ENCODE peak calls at places on chromosomes 12 and 14, in four cellular contexts. One of them, this sample, is unnamed.
A peak's percentile ranks its signal among the peaks of the same experiment; 100 is the strongest.

GRCh38 chr12:110689002-110689600 is at the start of gene HVCN1:
- DNase-seq in neural progenitor cell: peak; percentile 82
- DNase-seq in adrenal gland: peak; percentile 49
- DNase-seq in esophagus muscularis mucosa: no peak
- DNase-seq in this sample: peak; percentile 43

GRCh38 chr12:18998343-18999270 is 130.9 kb upstream of the PLEKHA5 start:
- DNase-seq in neural progenitor cell: no peak
- DNase-seq in adrenal gland: no peak
- DNase-seq in esophagus muscularis mucosa: no peak
- DNase-seq in this sample: peak; percentile 67

GRCh38 chr12:83005534-83006197 is 319.0 kb downstream of the TMTC2 start:
- DNase-seq in neural progenitor cell: no peak
- DNase-seq in adrenal gland: no peak
- DNase-seq in esophagus muscularis mucosa: no peak
- DNase-seq in this sample: no peak

GRCh38 chr14:55580401-55581010 is 499 bp downstream of the KTN1 start:
- DNase-seq in neural progenitor cell: peak; percentile 80
- DNase-seq in adrenal gland: peak; percentile 55
- DNase-seq in esophagus muscularis mucosa: no peak
- DNase-seq in this sample: peak; percentile 37

GRCh38 chr12:121237415-121237814 is 27.5 kb downstream of the P2RX4 start:
- DNase-seq in neural progenitor cell: no peak
- DNase-seq in adrenal gland: no peak
- DNase-seq in esophagus muscularis mucosa: no peak
- DNase-seq in this sample: no peak

GRCh38 chr12:38502420-38502819 is 185.8 kb downstream of the ALG10B start:
- DNase-seq in neural progenitor cell: no peak
- DNase-seq in adrenal gland: no peak
- DNase-seq in esophagus muscularis mucosa: no peak
- DNase-seq in this sample: no peak

GRCh38 chr14:104885031-104885972 is 20.2 kb downstream of the CEP170B start:
- DNase-seq in neural progenitor cell: no peak
- DNase-seq in adrenal gland: peak; percentile 15
- DNase-seq in esophagus muscularis mucosa: no peak
- DNase-seq in this sample: no peak

GRCh38 chr12:44847403-44847802 is 28.7 kb downstream of the NELL2 start:
- DNase-seq in neural progenitor cell: no peak
- DNase-seq in adrenal gland: no peak
- DNase-seq in esophagus muscularis mucosa: no peak
- DNase-seq in this sample: no peak

GRCh38 chr14:24051789-24052655 is at the start of gene CARMIL3:
- DNase-seq in neural progenitor cell: peak; percentile 91
- DNase-seq in adrenal gland: peak; percentile 70
- DNase-seq in esophagus muscularis mucosa: no peak
- DNase-seq in this sample: peak; percentile 77

GRCh38 chr14:91985521-91986255 is 38.2 kb upstream of the FBLN5 start:
- DNase-seq in neural progenitor cell: no peak
- DNase-seq in adrenal gland: no peak
- DNase-seq in esophagus muscularis mucosa: no peak
- DNase-seq in this sample: no peak

DNA sequence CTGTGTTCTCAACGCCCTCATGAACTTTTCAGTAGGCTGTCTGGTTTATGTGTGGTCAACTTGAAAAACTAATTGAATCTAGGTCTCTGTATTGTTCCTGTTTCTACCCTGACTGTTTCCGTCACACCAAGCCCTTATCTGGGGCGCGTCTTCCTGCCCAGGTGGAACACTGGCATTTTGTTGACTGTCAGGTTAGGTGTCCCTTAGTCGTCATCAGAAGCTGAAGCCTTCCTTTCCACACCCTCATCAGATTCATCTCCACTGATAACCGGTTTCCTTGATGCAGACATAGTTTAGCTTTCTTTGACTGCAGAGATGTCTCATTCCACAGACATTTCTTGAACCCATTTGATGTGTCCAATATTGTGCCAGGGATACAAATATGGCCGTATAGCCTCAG is 96.5 kb downstream of the DUSP16 start:
- DNase-seq in neural progenitor cell: no peak
- DNase-seq in adrenal gland: no peak
- DNase-seq in esophagus muscularis mucosa: no peak
- DNase-seq in this sample: no peak
- H3K4me3 ChIP-seq in neural progenitor cell: no peak overlapping the region
- H3K4me3 ChIP-seq in adrenal gland: no peak overlapping the region
- H3K4me3 ChIP-seq in esophagus muscularis mucosa: no peak overlapping the region
- H3K4me3 ChIP-seq in this sample: no peak overlapping the region

DNA sequence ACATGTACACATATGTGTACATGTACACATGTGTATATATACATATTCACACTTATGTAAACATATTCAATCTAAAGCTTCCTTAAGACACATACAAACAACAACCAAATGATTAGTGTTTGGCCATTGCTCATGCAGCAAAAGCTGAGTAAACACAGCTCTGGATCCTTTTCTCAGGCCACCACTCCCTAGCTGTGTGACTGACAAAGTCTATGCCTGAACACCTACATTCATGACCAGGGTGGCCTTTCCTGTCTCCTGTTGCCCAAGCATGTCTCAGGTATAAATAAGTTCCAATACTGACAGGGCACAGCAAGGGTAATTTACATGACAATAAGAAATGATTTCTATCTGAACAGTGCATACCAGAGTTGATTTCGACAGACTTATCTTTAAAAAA is 1.4 kb upstream of the PTPRO start:
- DNase-seq in neural progenitor cell: no peak
- DNase-seq in adrenal gland: no peak
- DNase-seq in esophagus muscularis mucosa: no peak
- DNase-seq in this sample: no peak
- H3K27me3 ChIP-seq in neural progenitor cell: peaks cover 93% of the 10 kb centered on the region
- H3K27me3 ChIP-seq in adrenal gland: peaks cover 21% of the 10 kb centered on the region
- H3K27me3 ChIP-seq in esophagus muscularis mucosa: no peaks in the 10 kb centered on the region
- H3K27me3 ChIP-seq in this sample: peaks cover 3% of the 10 kb centered on the region

DNA sequence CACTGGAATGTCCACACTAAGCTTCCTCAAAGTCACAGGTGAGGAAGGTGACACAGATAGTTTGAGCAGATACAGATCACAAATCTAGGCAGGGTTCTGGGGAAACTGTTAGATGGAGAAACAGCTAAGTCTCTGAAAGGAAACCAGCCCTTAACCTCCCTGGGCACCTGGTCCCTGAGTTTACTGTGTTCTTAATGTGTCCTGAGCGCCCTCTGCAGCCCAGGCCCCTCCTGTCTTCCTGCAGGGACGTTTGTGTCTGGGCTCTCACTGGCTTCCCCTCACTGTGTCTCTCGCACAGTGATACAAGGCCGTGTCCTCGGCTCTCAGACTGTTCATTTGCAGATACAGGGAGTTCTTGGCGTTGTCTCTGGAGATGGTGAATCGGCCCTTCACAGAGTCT is 684.3 kb downstream of the TMEM121 start:
- DNase-seq in neural progenitor cell: no peak
- DNase-seq in adrenal gland: no peak
- DNase-seq in esophagus muscularis mucosa: peak; percentile 87
- DNase-seq in this sample: no peak
- TF ChIP-seq CTCF in neural progenitor cell: no peak
- TF ChIP-seq CTCF in adrenal gland: no peak
- TF ChIP-seq CTCF in esophagus muscularis mucosa: no peak
- TF ChIP-seq CTCF in this sample: no peak

GRCh38 chr14:40850191-40850590 is 756.5 kb upstream of the LRFN5 start:
- DNase-seq in neural progenitor cell: no peak
- DNase-seq in adrenal gland: no peak
- DNase-seq in esophagus muscularis mucosa: no peak
- DNase-seq in this sample: no peak

GRCh38 chr14:40859065-40859464 is 747.6 kb upstream of the LRFN5 start:
- DNase-seq in neural progenitor cell: no peak
- DNase-seq in adrenal gland: no peak
- DNase-seq in esophagus muscularis mucosa: no peak
- DNase-seq in this sample: no peak

GRCh38 chr14:40855343-40855742 is 751.3 kb upstream of the LRFN5 start:
- DNase-seq in neural progenitor cell: no peak
- DNase-seq in adrenal gland: no peak
- DNase-seq in esophagus muscularis mucosa: no peak
- DNase-seq in this sample: no peak
- H3K4me3 ChIP-seq in neural progenitor cell: no peak overlapping the region
- H3K4me3 ChIP-seq in adrenal gland: no peak overlapping the region
- H3K4me3 ChIP-seq in esophagus muscularis mucosa: no peak overlapping the region
- H3K4me3 ChIP-seq in this sample: no peak overlapping the region

GRCh38 chr14:95876769-95877490 is at the start of gene TUNAR:
- DNase-seq in neural progenitor cell: peak; percentile 73
- DNase-seq in adrenal gland: no peak
- DNase-seq in esophagus muscularis mucosa: no peak
- DNase-seq in this sample: peak; percentile 22

GRCh38 chr14:95875831-95876768 is 532 bp upstream of the TUNAR start:
- DNase-seq in neural progenitor cell: peak; percentile 89
- DNase-seq in adrenal gland: no peak
- DNase-seq in esophagus muscularis mucosa: no peak
- DNase-seq in this sample: no peak

GRCh38 chr14:95872777-95873176 is 3.9 kb upstream of the TUNAR start:
- DNase-seq in neural progenitor cell: no peak
- DNase-seq in adrenal gland: no peak
- DNase-seq in esophagus muscularis mucosa: no peak
- DNase-seq in this sample: no peak

GRCh38 chr14:95877633-95878032 is 1.0 kb downstream of the TUNAR start:
- DNase-seq in neural progenitor cell: no peak
- DNase-seq in adrenal gland: no peak
- DNase-seq in esophagus muscularis mucosa: no peak
- DNase-seq in this sample: no peak
- H3K27me3 ChIP-seq in neural progenitor cell: peaks cover 31% of the 10 kb centered on the region
- H3K27me3 ChIP-seq in adrenal gland: peaks cover 26% of the 10 kb centered on the region
- H3K27me3 ChIP-seq in esophagus muscularis mucosa: peaks cover 20% of the 10 kb centered on the region
- H3K27me3 ChIP-seq in this sample: no peaks in the 10 kb centered on the region

DNA sequence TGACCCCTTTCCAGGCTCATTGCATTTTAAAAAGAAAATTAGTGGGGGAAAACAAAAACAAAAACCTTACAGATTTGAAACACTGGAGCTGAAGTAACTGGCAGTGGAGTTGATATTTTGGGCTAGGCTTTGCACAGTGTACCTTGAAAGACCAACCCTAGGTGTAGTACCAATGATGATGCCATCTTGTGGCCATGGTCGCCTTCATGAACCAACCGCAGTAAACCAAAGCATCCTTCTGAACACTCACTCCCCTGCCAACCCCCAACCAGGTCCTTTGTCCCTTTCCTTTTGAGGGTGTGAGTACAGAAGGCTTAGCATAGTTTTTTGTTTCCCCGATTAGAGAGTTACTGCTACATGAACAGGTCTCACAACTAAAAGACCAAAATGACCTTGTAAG is 5.9 kb downstream of the TOMM20L start:
- DNase-seq in neural progenitor cell: peak; percentile 25
- DNase-seq in adrenal gland: no peak
- DNase-seq in esophagus muscularis mucosa: no peak
- DNase-seq in this sample: no peak
- TF ChIP-seq CTCF in neural progenitor cell: peak; percentile 13
- TF ChIP-seq CTCF in adrenal gland: no peak
- TF ChIP-seq CTCF in esophagus muscularis mucosa: no peak
- TF ChIP-seq CTCF in this sample: no peak

DNA sequence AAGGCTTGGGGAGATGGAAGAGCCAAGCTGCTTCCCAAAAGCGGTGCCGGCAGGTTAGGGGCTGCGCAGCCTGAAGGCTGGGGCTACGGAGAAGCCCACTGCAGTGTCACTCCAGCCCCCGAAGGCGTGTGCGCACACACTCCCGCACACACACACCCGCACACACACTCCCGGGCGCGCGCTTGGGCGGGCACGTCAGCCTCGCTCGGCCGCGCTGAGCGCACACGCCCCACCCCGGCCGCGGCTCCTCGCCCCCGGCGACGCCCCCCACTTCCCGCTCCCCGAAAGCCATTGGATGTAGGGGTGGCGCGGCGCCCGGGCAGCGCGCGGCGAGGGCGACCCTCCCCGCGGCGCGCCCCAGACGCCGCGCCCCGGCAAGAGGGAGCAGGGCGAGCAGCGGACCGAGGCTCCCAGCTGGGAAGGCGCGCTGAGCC is at the start of gene KCNK10:
- DNase-seq in neural progenitor cell: peak; percentile 71
- DNase-seq in adrenal gland: no peak
- DNase-seq in esophagus muscularis mucosa: no peak
- DNase-seq in this sample: no peak
- H3K4me3 ChIP-seq in neural progenitor cell: peak within 1 kb of the TSS; percentile 88
- H3K4me3 ChIP-seq in adrenal gland: no peak within 1 kb of the TSS
- H3K4me3 ChIP-seq in esophagus muscularis mucosa: peak within 1 kb of the TSS; percentile 28
- H3K4me3 ChIP-seq in this sample: no peak within 1 kb of the TSS

DNA sequence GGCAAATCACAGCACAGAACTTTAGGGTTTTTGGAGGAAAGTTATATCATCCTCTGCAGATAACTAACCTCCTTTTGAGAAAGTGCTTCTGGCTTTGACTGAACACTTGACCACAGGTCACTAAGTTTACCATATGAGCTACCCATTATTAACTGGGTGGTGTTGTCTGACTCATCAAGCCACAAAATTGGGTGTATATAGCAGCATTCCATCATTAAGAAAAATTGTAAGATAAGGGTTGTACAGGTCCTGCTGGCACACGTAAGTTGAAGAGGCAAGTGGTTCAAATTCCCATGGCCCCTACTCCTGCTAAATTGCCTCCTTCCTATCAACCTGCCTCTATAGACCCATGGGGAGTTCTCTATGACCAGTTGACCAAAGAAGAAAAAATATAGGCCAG is 39.5 kb downstream of the L2HGDH start:
- DNase-seq in neural progenitor cell: no peak
- DNase-seq in adrenal gland: no peak
- DNase-seq in esophagus muscularis mucosa: no peak
- DNase-seq in this sample: no peak
- H3K27me3 ChIP-seq in neural progenitor cell: no peaks in the 10 kb centered on the region
- H3K27me3 ChIP-seq in adrenal gland: no peaks in the 10 kb centered on the region
- H3K27me3 ChIP-seq in esophagus muscularis mucosa: no peaks in the 10 kb centered on the region
- H3K27me3 ChIP-seq in this sample: no peaks in the 10 kb centered on the region

This sample was measured in thyroid gland.